ENCODE peak calls at places on chromosomes 2 and 18, in seven cellular contexts. I, G, O, T, N, X and S are unnamed samples.
A peak's percentile ranks its signal among the peaks of the same experiment; 100 is the strongest.

GRCh38 chr2:215451012-215451756 is 15.3 kb upstream of the FN1 start:
- DNase-seq in T (no peak), X (no peak), N (no peak), O (no peak), G (no peak), I (no peak), S (no peak)

GRCh38 chr2:23460228-23460627 is 75.2 kb downstream of the KLHL29 start:
- DNase-seq in N (no peak), G (no peak), O (peak; percentile 47), I (no peak), X (no peak), T (no peak), S (no peak)

GRCh38 chr2:27312152-27312551 is 3.9 kb upstream of the UCN start:
- DNase-seq in N (no peak), O (no peak), I (no peak), X (no peak), G (peak; percentile 3), T (no peak), S (no peak)

GRCh38 chr2:189492451-189492850 is 51.2 kb downstream of the WDR75 start:
- DNase-seq in G (no peak), N (no peak), T (no peak), O (peak; percentile 69), I (no peak), X (no peak), S (no peak)

GRCh38 chr2:44246436-44246835 is 28.8 kb upstream of the SLC3A1 start:
- DNase-seq in T (no peak), X (no peak), N (no peak), G (no peak), O (no peak), I (no peak), S (no peak)

GRCh38 chr2:172282944-172283343 is 144.4 kb upstream of the ITGA6 start:
- DNase-seq in I (no peak), X (no peak), N (no peak), O (peak; percentile 99), G (no peak), T (no peak), S (no peak)

GRCh38 chr2:40455661-40456060 is 3.8 kb upstream of the SLC8A1 start:
- DNase-seq in G (peak; percentile 71), T (no peak), O (peak; percentile 32), I (no peak), X (no peak), N (no peak), S (no peak)

GRCh38 chr2:85648619-85649018 is 19.4 kb downstream of the SFTPB start:
- DNase-seq in N (no peak), O (peak; percentile 70), G (no peak), I (peak; percentile 37), T (no peak), X (no peak), S (no peak)

GRCh38 chr2:99879481-99879880 is 262.9 kb downstream of the AFF3 start:
- DNase-seq in X (no peak), N (no peak), G (no peak), T (no peak), I (no peak), O (peak; percentile 36), S (no peak)

GRCh38 chr2:201580486-201580885 is 62.8 kb downstream of the TMEM237 start:
- DNase-seq in O (peak; percentile 89), N (no peak), T (no peak), G (no peak), X (no peak), I (no peak), S (no peak)

GRCh38 chr2:23745726-23746105 is 181.2 kb downstream of the ATAD2B start:
- DNase-seq in T (no peak), N (no peak), G (no peak), I (peak; percentile 13), O (peak; percentile 49), X (no peak), S (no peak)

GRCh38 chr2:60671971-60672370 is 84.1 kb upstream of the PAPOLG start:
- DNase-seq in T (no peak), G (no peak), X (no peak), O (no peak), N (no peak), I (no peak), S (no peak)
- H3K4me1 ChIP-seq in T (no peaks in the 10 kb centered on the region), G (no peaks in the 10 kb centered on the region), X (no peaks in the 10 kb centered on the region), O (no peaks in the 10 kb centered on the region), N (peaks cover 2% of the 10 kb centered on the region), I (no peaks in the 10 kb centered on the region), S (no peaks in the 10 kb centered on the region)

DNA sequence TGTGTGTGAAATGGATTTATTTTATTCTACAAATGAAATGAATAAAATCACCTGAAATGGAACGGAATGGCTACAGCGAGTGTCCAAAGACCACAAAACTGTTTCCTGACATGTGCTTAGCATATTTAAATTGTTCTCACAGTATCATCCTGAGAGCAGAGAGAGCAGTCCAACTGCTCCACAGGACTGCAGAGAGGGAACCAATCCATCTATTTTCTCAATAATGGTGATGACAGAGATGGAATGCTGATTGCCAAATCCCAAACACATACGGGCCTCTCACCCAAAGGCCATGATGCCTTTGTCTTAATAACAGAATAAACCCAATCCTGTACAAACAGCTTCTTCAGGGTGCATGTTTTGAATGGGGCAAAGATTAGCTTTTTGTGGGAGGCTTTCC is 41.1 kb downstream of the STAT1 start:
- DNase-seq in I (no peak), G (no peak), X (no peak), T (no peak), O (no peak), N (no peak), S (no peak)
- H3K36me3 ChIP-seq in I (peaks cover 3% of the 10 kb centered on the region), G (peaks cover 98% of the 10 kb centered on the region), X (peaks cover 9% of the 10 kb centered on the region), T (peaks cover 98% of the 10 kb centered on the region), O (peaks cover 52% of the 10 kb centered on the region), N (peaks cover 100% of the 10 kb centered on the region), S (peaks cover 33% of the 10 kb centered on the region)

DNA sequence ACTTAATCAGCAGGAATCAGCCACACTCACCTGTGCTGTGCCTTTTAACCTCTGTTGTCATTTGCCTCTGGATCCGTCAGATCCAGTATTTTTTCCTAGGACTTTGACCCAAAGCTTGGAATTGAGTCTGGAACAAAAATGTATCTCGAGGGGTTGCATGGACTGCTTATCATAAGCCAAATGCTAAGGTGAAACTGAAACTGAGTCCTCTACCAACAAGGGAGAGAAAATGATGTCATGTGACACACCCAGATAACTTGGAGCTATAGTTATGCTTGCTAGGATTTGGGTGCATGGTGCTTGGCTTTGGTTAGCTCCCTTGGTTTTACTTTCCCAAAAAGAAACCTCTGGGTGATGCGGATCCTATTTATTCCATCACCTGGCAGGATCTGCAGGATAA is 2158.6 kb upstream of the PIK3C3 start:
- DNase-seq in X (no peak), I (no peak), O (no peak), G (no peak), T (no peak), N (no peak), S (no peak)
- H3K4me3 ChIP-seq in X (no peak overlapping the region), I (no peak overlapping the region), O (no peak overlapping the region), G (no peak overlapping the region), T (no peak overlapping the region), N (no peak overlapping the region), S (no peak overlapping the region)

GRCh38 chr2:222291485-222291841 is 7.3 kb downstream of the PAX3 start:
- DNase-seq in T (no peak), G (no peak), X (no peak), O (no peak), I (no peak), N (no peak), S (no peak)

GRCh38 chr2:222290691-222291484 is 7.9 kb downstream of the PAX3 start:
- DNase-seq in N (peak; percentile 85), O (no peak), G (no peak), X (no peak), I (no peak), T (no peak), S (no peak)

GRCh38 chr2:222293660-222294630 is 4.9 kb downstream of the PAX3 start:
- DNase-seq in N (no peak), X (no peak), O (no peak), G (no peak), I (no peak), T (no peak), S (no peak)

GRCh38 chr2:222292113-222292737 is 6.6 kb downstream of the PAX3 start:
- DNase-seq in G (no peak), N (no peak), T (no peak), O (no peak), X (no peak), I (no peak), S (no peak)

GRCh38 chr2:222292738-222293134 is 6.1 kb downstream of the PAX3 start:
- DNase-seq in T (no peak), N (no peak), I (no peak), G (no peak), O (no peak), X (no peak), S (no peak)
- H3K4me1 ChIP-seq in T (peaks cover 18% of the 10 kb centered on the region), N (peaks cover 11% of the 10 kb centered on the region), I (no peaks in the 10 kb centered on the region), G (peaks cover 33% of the 10 kb centered on the region), O (no peaks in the 10 kb centered on the region), X (peaks cover 8% of the 10 kb centered on the region), S (peaks cover 19% of the 10 kb centered on the region)